ENCODE peak calls at places on chromosomes 5 and 9, in eight cellular contexts. F is kidney glomerular epithelial cell, I is T-helper 2 cell, C is AG08396, J is GM04504, M is GM20000, L is mammary epithelial cell, W is lower lobe of right lung. G is an unnamed sample.

GRCh38 chr5:134110382-134110781 is 4.1 kb upstream of the TCF7 start:
- DNase-seq in W (no peak), I (no peak), C (no peak), J (no peak), L (peak), F (no peak), M (no peak), G (no peak)

GRCh38 chr9:135926402-135927194 is 19.3 kb upstream of the CAMSAP1 start:
- DNase-seq in M (no peak), J (peak), L (peak), W (peak), I (no peak), F (no peak), C (peak), G (peak)

GRCh38 chr5:93452255-93452654 is 128.8 kb downstream of the NR2F1-AS1 start:
- DNase-seq in W (no peak), L (no peak), J (no peak), I (no peak), F (no peak), M (no peak), C (no peak), G (no peak)

GRCh38 chr5:117833666-117834065 is 1154.7 kb downstream of the DTWD2 start:
- DNase-seq in W (no peak), C (no peak), I (no peak), F (no peak), M (no peak), L (no peak), J (no peak), G (no peak)

GRCh38 chr9:100221538-100221937 is 122.5 kb downstream of the INVS start:
- DNase-seq in F (no peak), W (no peak), M (no peak), L (no peak), C (no peak), J (no peak), I (no peak), G (no peak)

GRCh38 chr9:130930132-130930803 is 8.8 kb downstream of the FIBCD1 start:
- DNase-seq in F (no peak), I (no peak), J (no peak), M (no peak), C (no peak), L (no peak), W (no peak), G (no peak)

GRCh38 chr9:33263131-33263935 is 1.2 kb downstream of the BAG1 start:
- DNase-seq in F (peak), M (peak), L (peak), W (no peak), J (no peak), I (no peak), C (peak), G (no peak)

GRCh38 chr9:111065414-111065813 is 27.1 kb upstream of the LPAR1 start:
- DNase-seq in J (no peak), C (no peak), W (no peak), F (no peak), M (no peak), I (no peak), L (no peak), G (no peak)

GRCh38 chr5:158496624-158497023 is 603.1 kb downstream of the EBF1 start:
- DNase-seq in C (no peak), F (no peak), L (no peak), I (no peak), W (no peak), M (no peak), J (no peak), G (no peak)

GRCh38 chr5:177335043-177335700 is 16.3 kb downstream of the LMAN2 start:
- DNase-seq in I (no peak), M (no peak), L (no peak), J (no peak), W (peak), C (no peak), F (no peak), G (no peak)

GRCh38 chr5:177545487-177546261 is 8.7 kb downstream of the FAM193B start:
- DNase-seq in M (no peak), W (peak), J (peak), I (no peak), C (peak), F (no peak), L (peak), G (no peak)

GRCh38 chr5:78523314-78524193 is 125.0 kb downstream of the LHFPL2 start:
- DNase-seq in J (no peak), C (no peak), L (no peak), W (no peak), I (no peak), F (no peak), M (no peak), G (no peak)

GRCh38 chr5:157670662-157671591 is at the start of gene C5orf52:
- DNase-seq in C (peak), I (no peak), F (no peak), L (no peak), J (no peak), W (peak), M (peak), G (peak)

GRCh38 chr5:956941-957729 is 51.5 kb upstream of the NKD2 start:
- DNase-seq in M (peak), J (peak), I (no peak), L (peak), F (peak), W (no peak), C (peak), G (peak)

GRCh38 chr9:134659688-134660131 is 18.1 kb downstream of the COL5A1 start:
- DNase-seq in F (no peak), W (no peak), L (no peak), J (no peak), I (no peak), M (no peak), C (no peak), G (no peak)

GRCh38 chr5:132486318-132487094 is 4.1 kb downstream of the IRF1 start:
- DNase-seq in L (no peak), I (no peak), J (no peak), F (no peak), W (no peak), C (no peak), M (no peak), G (no peak)

GRCh38 chr9:105328296-105328695 is 83.8 kb downstream of the SLC44A1 start:
- DNase-seq in W (no peak), I (no peak), F (no peak), J (no peak), C (no peak), M (no peak), L (no peak), G (no peak)

GRCh38 chr9:97941323-97941722 is 3.4 kb upstream of the HEMGN start:
- DNase-seq in I (no peak), W (no peak), M (no peak), L (no peak), J (no peak), C (no peak), F (no peak), G (no peak)

GRCh38 chr9:34584970-34585369 is 4.6 kb downstream of the CNTFR start:
- DNase-seq in W (no peak), J (no peak), M (no peak), I (no peak), F (no peak), C (no peak), L (no peak), G (no peak)

GRCh38 chr9:128160603-128160987 is 530 bp downstream of the BBLN start:
- DNase-seq in I (peak), L (no peak), J (no peak), F (no peak), W (no peak), C (peak), M (peak), G (peak)

GRCh38 chr9:91405343-91406077 is 18.1 kb downstream of the NFIL3 start:
- DNase-seq in I (no peak), L (no peak), F (no peak), M (no peak), J (no peak), C (no peak), W (no peak), G (no peak)

GRCh38 chr9:135062254-135062653 is 25.2 kb upstream of the OLFM1 start:
- DNase-seq in L (no peak), C (no peak), M (no peak), F (no peak), J (no peak), W (no peak), I (no peak), G (no peak)

GRCh38 chr9:103837940-103838339 is 256.2 kb upstream of the SMC2 start:
- DNase-seq in J (no peak), C (no peak), I (no peak), F (no peak), M (no peak), L (no peak), W (no peak), G (no peak)

GRCh38 chr9:121154782-121155181 is 46.9 kb downstream of the RAB14 start:
- DNase-seq in J (no peak), M (no peak), W (no peak), C (no peak), L (peak), F (peak), I (no peak), G (no peak)

GRCh38 chr5:61319388-61320146 is 12.5 kb upstream of the ZSWIM6 start:
- DNase-seq in I (no peak), M (peak), W (no peak), L (no peak), F (no peak), J (no peak), C (no peak), G (no peak)

GRCh38 chr5:77844408-77845272 is 68.5 kb upstream of the TBCA start:
- DNase-seq in W (no peak), J (no peak), I (no peak), F (no peak), L (no peak), M (peak), C (peak), G (no peak)

GRCh38 chr5:65157906-65158603 is 323.7 kb downstream of the ADAMTS6 start:
- DNase-seq in M (no peak), W (no peak), I (no peak), L (peak), F (no peak), J (no peak), C (no peak), G (no peak)

GRCh38 chr9:84297162-84297821 is 43.3 kb downstream of the SLC28A3 start:
- DNase-seq in F (peak), I (no peak), M (no peak), C (peak), W (no peak), L (peak), J (peak), G (no peak)

GRCh38 chr9:88724241-88724805 is 189.3 kb downstream of the NXNL2 start:
- DNase-seq in F (no peak), J (no peak), L (no peak), I (no peak), M (no peak), W (no peak), C (no peak), G (no peak)

GRCh38 chr5:141507387-141508091 is 18.7 kb downstream of the PCDHGC5 start:
- DNase-seq in I (no peak), C (peak), L (peak), W (no peak), M (peak), F (peak), J (peak), G (peak)

GRCh38 chr9:127979333-127980055 is 1.3 kb downstream of the EEIG1 start:
- DNase-seq in I (no peak), C (peak), F (peak), M (peak), L (peak), J (no peak), W (no peak), G (peak)

GRCh38 chr5:145697251-145698016 is 137.7 kb downstream of the PRELID2 start:
- DNase-seq in I (no peak), M (peak), C (peak), F (no peak), L (peak), W (no peak), J (no peak), G (no peak)

GRCh38 chr9:116806075-116806474 is 119.0 kb downstream of the TRIM32 start:
- DNase-seq in W (no peak), I (no peak), F (no peak), M (no peak), L (peak), C (no peak), J (no peak), G (no peak)

GRCh38 chr5:1386274-1386717 is 41.4 kb upstream of the CLPTM1L start:
- DNase-seq in W (peak), J (no peak), M (peak), F (no peak), L (peak), C (peak), I (peak), G (peak)

GRCh38 chr5:430214-430925 is 12.6 kb upstream of the EXOC3 start:
- DNase-seq in W (no peak), M (no peak), C (no peak), F (no peak), L (no peak), I (no peak), J (no peak), G (no peak)

GRCh38 chr9:134329576-134329855 is 3.3 kb downstream of the RXRA start:
- DNase-seq in C (no peak), F (no peak), W (no peak), L (no peak), I (no peak), J (no peak), M (no peak), G (no peak)

GRCh38 chr9:132486706-132487350 is 76.8 kb downstream of the CFAP77 start:
- DNase-seq in F (no peak), M (no peak), W (no peak), L (no peak), C (no peak), J (no peak), I (peak), G (no peak)

GRCh38 chr5:160496784-160497183 is 75.1 kb downstream of the PTTG1 start:
- DNase-seq in L (peak), I (no peak), W (no peak), J (no peak), F (no peak), C (no peak), M (no peak), G (no peak)

G was measured in heart left ventricle.